ENCODE peak calls at places on chromosomes 11 and 22, in ten cellular contexts. One of them, this sample, is unnamed.

GRCh38 chr22:19807914-19808872 is 46.5 kb downstream of the GNB1L start:
- DNase-seq in HCT116: no peak
- DNase-seq in brain microvascular endothelial cell: no peak
- DNase-seq in cardiac muscle cell: no peak
- DNase-seq in PC-9: no peak
- DNase-seq in suprapubic skin: peak
- DNase-seq in fibroblast of the aortic adventitia: no peak
- DNase-seq in lower leg skin: no peak
- DNase-seq in left ventricle myocardium inferior: no peak
- DNase-seq in fibroblast of mammary gland: no peak
- DNase-seq in this sample: no peak

GRCh38 chr11:45180158-45180887 is 33.9 kb downstream of the PRDM11 start:
- DNase-seq in HCT116: peak
- DNase-seq in brain microvascular endothelial cell: no peak
- DNase-seq in cardiac muscle cell: peak
- DNase-seq in PC-9: peak
- DNase-seq in suprapubic skin: no peak
- DNase-seq in fibroblast of the aortic adventitia: no peak
- DNase-seq in lower leg skin: no peak
- DNase-seq in left ventricle myocardium inferior: peak
- DNase-seq in fibroblast of mammary gland: no peak
- DNase-seq in this sample: no peak

GRCh38 chr11:65366340-65366773 is 11.8 kb downstream of the TIGD3 start:
- DNase-seq in HCT116: peak
- DNase-seq in brain microvascular endothelial cell: peak
- DNase-seq in cardiac muscle cell: peak
- DNase-seq in PC-9: peak
- DNase-seq in suprapubic skin: no peak
- DNase-seq in fibroblast of the aortic adventitia: peak
- DNase-seq in lower leg skin: no peak
- DNase-seq in left ventricle myocardium inferior: no peak
- DNase-seq in fibroblast of mammary gland: peak
- DNase-seq in this sample: peak

GRCh38 chr11:9004310-9004945 is 627 bp upstream of the NRIP3 start:
- DNase-seq in HCT116: no peak
- DNase-seq in brain microvascular endothelial cell: no peak
- DNase-seq in cardiac muscle cell: peak
- DNase-seq in PC-9: no peak
- DNase-seq in suprapubic skin: peak
- DNase-seq in fibroblast of the aortic adventitia: no peak
- DNase-seq in lower leg skin: no peak
- DNase-seq in left ventricle myocardium inferior: no peak
- DNase-seq in fibroblast of mammary gland: no peak
- DNase-seq in this sample: no peak

GRCh38 chr11:131693756-131694155 is 323.3 kb downstream of the NTM start:
- DNase-seq in HCT116: no peak
- DNase-seq in brain microvascular endothelial cell: no peak
- DNase-seq in cardiac muscle cell: no peak
- DNase-seq in PC-9: no peak
- DNase-seq in suprapubic skin: no peak
- DNase-seq in fibroblast of the aortic adventitia: no peak
- DNase-seq in lower leg skin: no peak
- DNase-seq in left ventricle myocardium inferior: no peak
- DNase-seq in fibroblast of mammary gland: no peak
- DNase-seq in this sample: no peak

GRCh38 chr11:133115099-133115498 is 417.2 kb downstream of the OPCML start:
- DNase-seq in HCT116: no peak
- DNase-seq in brain microvascular endothelial cell: no peak
- DNase-seq in cardiac muscle cell: no peak
- DNase-seq in PC-9: no peak
- DNase-seq in suprapubic skin: no peak
- DNase-seq in fibroblast of the aortic adventitia: no peak
- DNase-seq in lower leg skin: no peak
- DNase-seq in left ventricle myocardium inferior: peak
- DNase-seq in fibroblast of mammary gland: no peak
- DNase-seq in this sample: no peak

GRCh38 chr11:116606060-116606459 is 166.7 kb downstream of the BUD13 start:
- DNase-seq in HCT116: no peak
- DNase-seq in brain microvascular endothelial cell: no peak
- DNase-seq in cardiac muscle cell: no peak
- DNase-seq in PC-9: no peak
- DNase-seq in suprapubic skin: no peak
- DNase-seq in fibroblast of the aortic adventitia: no peak
- DNase-seq in lower leg skin: no peak
- DNase-seq in left ventricle myocardium inferior: no peak
- DNase-seq in fibroblast of mammary gland: no peak
- DNase-seq in this sample: no peak

GRCh38 chr11:4672470-4672869 is 25.2 kb downstream of the OR51E2 start:
- DNase-seq in HCT116: no peak
- DNase-seq in brain microvascular endothelial cell: no peak
- DNase-seq in cardiac muscle cell: no peak
- DNase-seq in PC-9: no peak
- DNase-seq in suprapubic skin: no peak
- DNase-seq in fibroblast of the aortic adventitia: no peak
- DNase-seq in lower leg skin: no peak
- DNase-seq in left ventricle myocardium inferior: no peak
- DNase-seq in fibroblast of mammary gland: no peak
- DNase-seq in this sample: no peak

GRCh38 chr22:21643533-21644357 is 1.6 kb downstream of the SDF2L1 start:
- DNase-seq in HCT116: no peak
- DNase-seq in brain microvascular endothelial cell: no peak
- DNase-seq in cardiac muscle cell: no peak
- DNase-seq in PC-9: no peak
- DNase-seq in suprapubic skin: no peak
- DNase-seq in fibroblast of the aortic adventitia: no peak
- DNase-seq in lower leg skin: no peak
- DNase-seq in left ventricle myocardium inferior: no peak
- DNase-seq in fibroblast of mammary gland: no peak
- DNase-seq in this sample: no peak

GRCh38 chr11:131198161-131198560 is 172.3 kb upstream of the NTM start:
- DNase-seq in HCT116: no peak
- DNase-seq in brain microvascular endothelial cell: no peak
- DNase-seq in cardiac muscle cell: no peak
- DNase-seq in PC-9: no peak
- DNase-seq in suprapubic skin: no peak
- DNase-seq in fibroblast of the aortic adventitia: no peak
- DNase-seq in lower leg skin: no peak
- DNase-seq in left ventricle myocardium inferior: no peak
- DNase-seq in fibroblast of mammary gland: no peak
- DNase-seq in this sample: no peak

GRCh38 chr11:117547188-117547831 is 219.7 kb downstream of the CEP164 start:
- DNase-seq in HCT116: no peak
- DNase-seq in brain microvascular endothelial cell: no peak
- DNase-seq in cardiac muscle cell: no peak
- DNase-seq in PC-9: no peak
- DNase-seq in suprapubic skin: no peak
- DNase-seq in fibroblast of the aortic adventitia: no peak
- DNase-seq in lower leg skin: no peak
- DNase-seq in left ventricle myocardium inferior: no peak
- DNase-seq in fibroblast of mammary gland: no peak
- DNase-seq in this sample: no peak

GRCh38 chr11:47918370-47918690 is 62.0 kb upstream of the PTPRJ start:
- DNase-seq in HCT116: no peak
- DNase-seq in brain microvascular endothelial cell: no peak
- DNase-seq in cardiac muscle cell: no peak
- DNase-seq in PC-9: no peak
- DNase-seq in suprapubic skin: no peak
- DNase-seq in fibroblast of the aortic adventitia: no peak
- DNase-seq in lower leg skin: no peak
- DNase-seq in left ventricle myocardium inferior: no peak
- DNase-seq in fibroblast of mammary gland: no peak
- DNase-seq in this sample: no peak

GRCh38 chr22:18000441-18001039 is 23.8 kb downstream of the MICAL3 start:
- DNase-seq in HCT116: no peak
- DNase-seq in brain microvascular endothelial cell: no peak
- DNase-seq in cardiac muscle cell: peak
- DNase-seq in PC-9: no peak
- DNase-seq in suprapubic skin: peak
- DNase-seq in fibroblast of the aortic adventitia: peak
- DNase-seq in lower leg skin: no peak
- DNase-seq in left ventricle myocardium inferior: no peak
- DNase-seq in fibroblast of mammary gland: no peak
- DNase-seq in this sample: no peak

GRCh38 chr22:18001040-18001893 is 23.1 kb downstream of the MICAL3 start:
- DNase-seq in HCT116: peak
- DNase-seq in brain microvascular endothelial cell: peak
- DNase-seq in cardiac muscle cell: peak
- DNase-seq in PC-9: peak
- DNase-seq in suprapubic skin: peak
- DNase-seq in fibroblast of the aortic adventitia: peak
- DNase-seq in lower leg skin: peak
- DNase-seq in left ventricle myocardium inferior: peak
- DNase-seq in fibroblast of mammary gland: peak
- DNase-seq in this sample: peak

GRCh38 chr22:17998913-17999312 is 25.4 kb downstream of the MICAL3 start:
- DNase-seq in HCT116: no peak
- DNase-seq in brain microvascular endothelial cell: no peak
- DNase-seq in cardiac muscle cell: no peak
- DNase-seq in PC-9: no peak
- DNase-seq in suprapubic skin: no peak
- DNase-seq in fibroblast of the aortic adventitia: no peak
- DNase-seq in lower leg skin: no peak
- DNase-seq in left ventricle myocardium inferior: no peak
- DNase-seq in fibroblast of mammary gland: no peak
- DNase-seq in this sample: no peak

GRCh38 chr22:17997456-17997855 is 26.9 kb downstream of the MICAL3 start:
- DNase-seq in HCT116: no peak
- DNase-seq in brain microvascular endothelial cell: peak
- DNase-seq in cardiac muscle cell: no peak
- DNase-seq in PC-9: no peak
- DNase-seq in suprapubic skin: no peak
- DNase-seq in fibroblast of the aortic adventitia: no peak
- DNase-seq in lower leg skin: no peak
- DNase-seq in left ventricle myocardium inferior: no peak
- DNase-seq in fibroblast of mammary gland: peak
- DNase-seq in this sample: no peak

DNA sequence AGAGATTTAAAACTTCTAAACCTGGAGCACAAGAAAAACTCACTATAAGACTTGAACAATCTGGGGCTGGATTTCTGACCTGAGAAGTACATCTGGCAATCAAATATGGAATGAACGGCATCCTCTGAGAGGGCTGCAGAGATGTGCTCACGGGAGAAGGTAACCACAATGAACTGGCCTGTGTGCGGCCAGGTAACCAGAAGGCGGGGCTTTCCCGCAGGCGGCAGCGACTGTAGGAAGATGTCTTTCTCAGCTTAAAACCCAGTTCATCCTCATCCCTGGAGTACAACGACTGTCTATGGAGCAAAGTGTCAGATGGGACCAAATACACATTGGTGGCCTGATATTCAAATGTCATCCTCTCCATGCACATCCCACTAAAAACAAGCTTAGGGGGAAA is 24.5 kb downstream of the MICAL3 start:
- DNase-seq in HCT116: no peak
- DNase-seq in brain microvascular endothelial cell: no peak
- DNase-seq in cardiac muscle cell: no peak
- DNase-seq in PC-9: no peak
- DNase-seq in suprapubic skin: no peak
- DNase-seq in fibroblast of the aortic adventitia: no peak
- DNase-seq in lower leg skin: no peak
- DNase-seq in left ventricle myocardium inferior: no peak
- DNase-seq in fibroblast of mammary gland: no peak
- DNase-seq in this sample: no peak
- H3K4me3 ChIP-seq in HCT116: peak
- H3K4me3 ChIP-seq in brain microvascular endothelial cell: no peak
- H3K4me3 ChIP-seq in cardiac muscle cell: peak
- H3K4me3 ChIP-seq in PC-9: peak
- H3K4me3 ChIP-seq in suprapubic skin: peak
- H3K4me3 ChIP-seq in fibroblast of the aortic adventitia: peak
- H3K4me3 ChIP-seq in lower leg skin: no peak
- H3K4me3 ChIP-seq in left ventricle myocardium inferior: peak
- H3K4me3 ChIP-seq in fibroblast of mammary gland: peak
- H3K4me3 ChIP-seq in this sample: peak

GRCh38 chr11:64036081-64037026 is 623 bp downstream of the FLRT1 start:
- DNase-seq in HCT116: no peak
- DNase-seq in brain microvascular endothelial cell: peak
- DNase-seq in cardiac muscle cell: peak
- DNase-seq in PC-9: no peak
- DNase-seq in suprapubic skin: no peak
- DNase-seq in fibroblast of the aortic adventitia: peak
- DNase-seq in lower leg skin: no peak
- DNase-seq in left ventricle myocardium inferior: peak
- DNase-seq in fibroblast of mammary gland: peak
- DNase-seq in this sample: no peak
- TF ChIP-seq CTCF in HCT116: no peak
- TF ChIP-seq CTCF in brain microvascular endothelial cell: no peak
- TF ChIP-seq CTCF in cardiac muscle cell: peak
- TF ChIP-seq CTCF in PC-9: no peak
- TF ChIP-seq CTCF in suprapubic skin: no peak
- TF ChIP-seq CTCF in fibroblast of the aortic adventitia: no peak
- TF ChIP-seq CTCF in lower leg skin: no peak
- TF ChIP-seq CTCF in left ventricle myocardium inferior: peak
- TF ChIP-seq CTCF in fibroblast of mammary gland: no peak
- TF ChIP-seq CTCF in this sample: no peak

GRCh38 chr11:33802414-33802950 is 28.2 kb upstream of the FBXO3 start:
- DNase-seq in HCT116: peak
- DNase-seq in brain microvascular endothelial cell: peak
- DNase-seq in cardiac muscle cell: peak
- DNase-seq in PC-9: peak
- DNase-seq in suprapubic skin: no peak
- DNase-seq in fibroblast of the aortic adventitia: peak
- DNase-seq in lower leg skin: peak
- DNase-seq in left ventricle myocardium inferior: peak
- DNase-seq in fibroblast of mammary gland: peak
- DNase-seq in this sample: peak
- H3K4me3 ChIP-seq in HCT116: peak
- H3K4me3 ChIP-seq in brain microvascular endothelial cell: peak
- H3K4me3 ChIP-seq in cardiac muscle cell: peak
- H3K4me3 ChIP-seq in PC-9: peak
- H3K4me3 ChIP-seq in suprapubic skin: peak
- H3K4me3 ChIP-seq in fibroblast of the aortic adventitia: peak
- H3K4me3 ChIP-seq in lower leg skin: peak
- H3K4me3 ChIP-seq in left ventricle myocardium inferior: peak
- H3K4me3 ChIP-seq in fibroblast of mammary gland: peak
- H3K4me3 ChIP-seq in this sample: peak

DNA sequence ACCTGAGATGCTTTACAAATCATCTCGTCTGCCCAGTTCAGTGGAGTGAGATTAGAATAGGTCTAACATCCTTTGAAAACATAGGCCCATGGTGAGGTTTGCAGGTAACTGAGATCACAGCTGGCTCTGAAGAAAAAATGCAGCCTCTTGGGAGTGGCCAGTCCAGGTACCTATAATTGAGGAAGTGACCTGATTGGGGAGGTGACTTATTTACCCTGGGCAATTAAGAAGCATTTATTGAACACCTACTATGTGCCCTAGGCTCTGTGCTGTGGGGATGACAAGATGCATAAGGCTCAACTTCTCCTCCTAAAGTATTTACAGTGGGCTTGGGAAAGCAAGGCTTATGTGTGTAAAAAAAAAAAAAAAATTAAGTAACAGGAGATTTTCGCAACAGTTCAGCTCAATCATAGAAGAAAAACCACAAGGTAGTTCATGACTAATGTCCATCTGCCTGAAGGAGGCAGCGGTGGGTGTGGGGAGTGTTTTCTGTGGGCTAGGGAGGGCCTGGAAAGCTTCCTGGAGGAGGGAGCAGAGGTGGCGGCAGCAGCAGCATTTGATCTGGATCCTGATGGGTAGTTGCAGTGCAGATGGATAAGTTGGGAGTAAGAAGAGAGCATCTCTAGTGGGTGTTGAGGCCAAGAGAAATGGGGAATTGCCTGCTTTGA is 16.1 kb downstream of the MICAL2 start:
- DNase-seq in HCT116: no peak
- DNase-seq in brain microvascular endothelial cell: peak
- DNase-seq in cardiac muscle cell: no peak
- DNase-seq in PC-9: peak
- DNase-seq in suprapubic skin: no peak
- DNase-seq in fibroblast of the aortic adventitia: peak
- DNase-seq in lower leg skin: no peak
- DNase-seq in left ventricle myocardium inferior: no peak
- DNase-seq in fibroblast of mammary gland: peak
- DNase-seq in this sample: peak
- TF ChIP-seq CTCF in HCT116: peak
- TF ChIP-seq CTCF in brain microvascular endothelial cell: peak
- TF ChIP-seq CTCF in cardiac muscle cell: peak
- TF ChIP-seq CTCF in PC-9: no peak
- TF ChIP-seq CTCF in suprapubic skin: no peak
- TF ChIP-seq CTCF in fibroblast of the aortic adventitia: no peak
- TF ChIP-seq CTCF in lower leg skin: no peak
- TF ChIP-seq CTCF in left ventricle myocardium inferior: no peak
- TF ChIP-seq CTCF in fibroblast of mammary gland: peak
- TF ChIP-seq CTCF in this sample: no peak